ENCODE peak calls at places on chromosomes 2 and 18, in five cellular contexts. One of them, this sample, is unnamed.
A peak's percentile ranks its signal among the peaks of the same experiment; 100 is the strongest.

GRCh38 chr2:181977661-181978350 is 7.8 kb upstream of the PPP1R1C start:
- DNase-seq in stimulated activated CD8-positive, alpha-beta memory T cell treated with anti-CD3 and anti-CD28 coated beads, Interleukin-12 subunit alpha, Interleukin-12 subunit beta, amount 100 ng/mL, for 4 hours: no peak
- DNase-seq in body of pancreas: no peak
- DNase-seq in dermis microvascular lymphatic vessel endothelial cell: peak; percentile 4
- DNase-seq in HFF-Myc: no peak
- DNase-seq in this sample: peak; percentile 74

GRCh38 chr2:11687736-11688135 is 17.7 kb upstream of the NTSR2 start:
- DNase-seq in HFF-Myc: no peak
- DNase-seq in stimulated activated CD8-positive, alpha-beta memory T cell treated with anti-CD3 and anti-CD28 coated beads, Interleukin-12 subunit alpha, Interleukin-12 subunit beta, amount 100 ng/mL, for 4 hours: no peak
- DNase-seq in dermis microvascular lymphatic vessel endothelial cell: no peak
- DNase-seq in body of pancreas: no peak
- DNase-seq in this sample: no peak

GRCh38 chr2:37142546-37142945 is 14.2 kb downstream of the EIF2AK2 start:
- DNase-seq in dermis microvascular lymphatic vessel endothelial cell: no peak
- DNase-seq in body of pancreas: no peak
- DNase-seq in stimulated activated CD8-positive, alpha-beta memory T cell treated with anti-CD3 and anti-CD28 coated beads, Interleukin-12 subunit alpha, Interleukin-12 subunit beta, amount 100 ng/mL, for 4 hours: no peak
- DNase-seq in HFF-Myc: no peak
- DNase-seq in this sample: no peak

GRCh38 chr2:42082026-42082425 is 34.2 kb downstream of the PKDCC start:
- DNase-seq in dermis microvascular lymphatic vessel endothelial cell: no peak
- DNase-seq in body of pancreas: no peak
- DNase-seq in stimulated activated CD8-positive, alpha-beta memory T cell treated with anti-CD3 and anti-CD28 coated beads, Interleukin-12 subunit alpha, Interleukin-12 subunit beta, amount 100 ng/mL, for 4 hours: no peak
- DNase-seq in HFF-Myc: no peak
- DNase-seq in this sample: no peak

GRCh38 chr2:240567137-240567871 is 980 bp upstream of the RNPEPL1 start:
- DNase-seq in body of pancreas: peak; percentile 15
- DNase-seq in stimulated activated CD8-positive, alpha-beta memory T cell treated with anti-CD3 and anti-CD28 coated beads, Interleukin-12 subunit alpha, Interleukin-12 subunit beta, amount 100 ng/mL, for 4 hours: no peak
- DNase-seq in dermis microvascular lymphatic vessel endothelial cell: peak; percentile 28
- DNase-seq in HFF-Myc: no peak
- DNase-seq in this sample: no peak

GRCh38 chr2:241300000-241300399 is 15.5 kb downstream of the HDLBP start:
- DNase-seq in HFF-Myc: no peak
- DNase-seq in stimulated activated CD8-positive, alpha-beta memory T cell treated with anti-CD3 and anti-CD28 coated beads, Interleukin-12 subunit alpha, Interleukin-12 subunit beta, amount 100 ng/mL, for 4 hours: no peak
- DNase-seq in dermis microvascular lymphatic vessel endothelial cell: no peak
- DNase-seq in body of pancreas: no peak
- DNase-seq in this sample: no peak

GRCh38 chr2:46643951-46644350 is 164.6 kb downstream of the TMEM247 start:
- DNase-seq in body of pancreas: no peak
- DNase-seq in stimulated activated CD8-positive, alpha-beta memory T cell treated with anti-CD3 and anti-CD28 coated beads, Interleukin-12 subunit alpha, Interleukin-12 subunit beta, amount 100 ng/mL, for 4 hours: no peak
- DNase-seq in dermis microvascular lymphatic vessel endothelial cell: no peak
- DNase-seq in HFF-Myc: no peak
- DNase-seq in this sample: peak; percentile 35

GRCh38 chr18:3984163-3984757 is 470.8 kb downstream of the DLGAP1 start:
- DNase-seq in HFF-Myc: no peak
- DNase-seq in body of pancreas: no peak
- DNase-seq in stimulated activated CD8-positive, alpha-beta memory T cell treated with anti-CD3 and anti-CD28 coated beads, Interleukin-12 subunit alpha, Interleukin-12 subunit beta, amount 100 ng/mL, for 4 hours: no peak
- DNase-seq in dermis microvascular lymphatic vessel endothelial cell: no peak
- DNase-seq in this sample: no peak

GRCh38 chr18:68439672-68440071 is 275.2 kb downstream of the TMX3 start:
- DNase-seq in body of pancreas: no peak
- DNase-seq in dermis microvascular lymphatic vessel endothelial cell: no peak
- DNase-seq in HFF-Myc: no peak
- DNase-seq in stimulated activated CD8-positive, alpha-beta memory T cell treated with anti-CD3 and anti-CD28 coated beads, Interleukin-12 subunit alpha, Interleukin-12 subunit beta, amount 100 ng/mL, for 4 hours: no peak
- DNase-seq in this sample: no peak

GRCh38 chr2:141529674-141530073 is 601.1 kb downstream of the LRP1B start:
- DNase-seq in HFF-Myc: no peak
- DNase-seq in dermis microvascular lymphatic vessel endothelial cell: no peak
- DNase-seq in stimulated activated CD8-positive, alpha-beta memory T cell treated with anti-CD3 and anti-CD28 coated beads, Interleukin-12 subunit alpha, Interleukin-12 subunit beta, amount 100 ng/mL, for 4 hours: no peak
- DNase-seq in body of pancreas: no peak
- DNase-seq in this sample: peak; percentile 1

GRCh38 chr18:24014986-24015896 is 687 bp downstream of the TTC39C start:
- DNase-seq in body of pancreas: peak; percentile 38
- DNase-seq in stimulated activated CD8-positive, alpha-beta memory T cell treated with anti-CD3 and anti-CD28 coated beads, Interleukin-12 subunit alpha, Interleukin-12 subunit beta, amount 100 ng/mL, for 4 hours: peak; percentile 30
- DNase-seq in HFF-Myc: no peak
- DNase-seq in dermis microvascular lymphatic vessel endothelial cell: peak; percentile 14
- DNase-seq in this sample: peak; percentile 66

GRCh38 chr18:31791817-31792579 is 31.3 kb upstream of the SLC25A52 start:
- DNase-seq in stimulated activated CD8-positive, alpha-beta memory T cell treated with anti-CD3 and anti-CD28 coated beads, Interleukin-12 subunit alpha, Interleukin-12 subunit beta, amount 100 ng/mL, for 4 hours: no peak
- DNase-seq in HFF-Myc: no peak
- DNase-seq in body of pancreas: no peak
- DNase-seq in dermis microvascular lymphatic vessel endothelial cell: no peak
- DNase-seq in this sample: no peak

GRCh38 chr2:132564065-132564464 is 105.9 kb downstream of the LYPD1 start:
- DNase-seq in body of pancreas: no peak
- DNase-seq in stimulated activated CD8-positive, alpha-beta memory T cell treated with anti-CD3 and anti-CD28 coated beads, Interleukin-12 subunit alpha, Interleukin-12 subunit beta, amount 100 ng/mL, for 4 hours: no peak
- DNase-seq in HFF-Myc: no peak
- DNase-seq in dermis microvascular lymphatic vessel endothelial cell: no peak
- DNase-seq in this sample: no peak

GRCh38 chr2:208515099-208515498 is 108.5 kb downstream of the PTH2R start:
- DNase-seq in HFF-Myc: no peak
- DNase-seq in dermis microvascular lymphatic vessel endothelial cell: no peak
- DNase-seq in stimulated activated CD8-positive, alpha-beta memory T cell treated with anti-CD3 and anti-CD28 coated beads, Interleukin-12 subunit alpha, Interleukin-12 subunit beta, amount 100 ng/mL, for 4 hours: no peak
- DNase-seq in body of pancreas: no peak
- DNase-seq in this sample: no peak

GRCh38 chr2:101241158-101241557 is 11.5 kb upstream of the CNOT11 start:
- DNase-seq in stimulated activated CD8-positive, alpha-beta memory T cell treated with anti-CD3 and anti-CD28 coated beads, Interleukin-12 subunit alpha, Interleukin-12 subunit beta, amount 100 ng/mL, for 4 hours: no peak
- DNase-seq in body of pancreas: no peak
- DNase-seq in HFF-Myc: no peak
- DNase-seq in dermis microvascular lymphatic vessel endothelial cell: no peak
- DNase-seq in this sample: no peak

GRCh38 chr2:11696736-11697102 is 26.7 kb upstream of the NTSR2 start:
- DNase-seq in stimulated activated CD8-positive, alpha-beta memory T cell treated with anti-CD3 and anti-CD28 coated beads, Interleukin-12 subunit alpha, Interleukin-12 subunit beta, amount 100 ng/mL, for 4 hours: no peak
- DNase-seq in HFF-Myc: no peak
- DNase-seq in dermis microvascular lymphatic vessel endothelial cell: no peak
- DNase-seq in body of pancreas: no peak
- DNase-seq in this sample: no peak

GRCh38 chr2:149129433-149129832 is 90.9 kb downstream of the LYPD6B start:
- DNase-seq in HFF-Myc: no peak
- DNase-seq in body of pancreas: no peak
- DNase-seq in stimulated activated CD8-positive, alpha-beta memory T cell treated with anti-CD3 and anti-CD28 coated beads, Interleukin-12 subunit alpha, Interleukin-12 subunit beta, amount 100 ng/mL, for 4 hours: no peak
- DNase-seq in dermis microvascular lymphatic vessel endothelial cell: no peak
- DNase-seq in this sample: peak; percentile 13